ENCODE peak calls at places on chromosomes 6 and 20, in ten cellular contexts. E, O, B, Z, N, T, J, A, W and K are unnamed samples.
A peak's percentile ranks its signal among the peaks of the same experiment; 100 is the strongest.

GRCh38 chr6:68087399-68088133 is 547.5 kb upstream of the ADGRB3 start:
- DNase-seq in Z (no peak), W (no peak), B (peak; percentile 68), J (no peak), E (no peak), N (no peak), A (no peak), T (no peak), O (no peak), K (no peak)

GRCh38 chr6:1028744-1029143 is 283.2 kb upstream of the FOXQ1 start:
- DNase-seq in B (no peak), A (no peak), J (no peak), Z (no peak), T (no peak), W (no peak), N (no peak), E (no peak), O (no peak), K (no peak)

GRCh38 chr6:4402477-4402976 is 267.2 kb upstream of the ECI2 start:
- DNase-seq in E (peak; percentile 66), Z (no peak), N (no peak), A (peak; percentile 59), B (peak; percentile 92), T (no peak), J (no peak), W (no peak), O (no peak), K (no peak)

GRCh38 chr6:164069352-164070022 is 655.0 kb downstream of the QKI start:
- DNase-seq in J (no peak), O (no peak), T (no peak), W (peak; percentile 28), E (no peak), N (no peak), A (peak; percentile 74), Z (no peak), B (peak; percentile 91), K (no peak)

GRCh38 chr20:56551571-56551970 is 18.5 kb downstream of the FAM209B start:
- DNase-seq in Z (no peak), T (no peak), J (no peak), N (no peak), B (no peak), A (no peak), O (no peak), E (no peak), W (no peak), K (no peak)

GRCh38 chr6:18244251-18244650 is 20.1 kb downstream of the DEK start:
- DNase-seq in N (no peak), Z (no peak), E (no peak), O (no peak), B (no peak), W (no peak), J (no peak), A (no peak), T (no peak), K (no peak)

GRCh38 chr20:34794006-34794585 is 31.4 kb downstream of the NCOA6 start:
- DNase-seq in A (no peak), B (no peak), T (no peak), O (no peak), J (no peak), E (no peak), Z (no peak), N (no peak), W (no peak), K (no peak)

GRCh38 chr6:148064406-148065134 is 278.1 kb upstream of the SASH1 start:
- DNase-seq in O (no peak), J (no peak), N (no peak), A (peak; percentile 27), B (peak; percentile 47), T (no peak), W (no peak), E (no peak), Z (no peak), K (no peak)

GRCh38 chr20:3222635-3223600 is 13.6 kb downstream of the ITPA start:
- DNase-seq in B (no peak), E (no peak), A (peak; percentile 78), W (no peak), J (no peak), N (no peak), O (no peak), T (peak; percentile 85), Z (no peak), K (peak; percentile 75)

GRCh38 chr6:93017213-93017612 is 402.1 kb downstream of the EPHA7 start:
- DNase-seq in E (no peak), J (no peak), Z (no peak), N (no peak), B (no peak), W (no peak), O (no peak), A (no peak), T (no peak), K (no peak)

GRCh38 chr20:59938221-59938620 is 1.9 kb downstream of the PPP1R3D start:
- DNase-seq in B (peak; percentile 50), W (no peak), N (no peak), Z (no peak), T (no peak), J (no peak), E (no peak), A (no peak), O (no peak), K (no peak)

GRCh38 chr6:132483779-132484679 is 28.9 kb downstream of the STX7 start:
- DNase-seq in A (no peak), N (no peak), E (no peak), J (peak; percentile 2), B (peak; percentile 83), Z (no peak), O (no peak), T (peak; percentile 43), W (no peak), K (peak; percentile 3)

GRCh38 chr6:156848533-156848932 is 71.4 kb downstream of the ARID1B start:
- DNase-seq in J (no peak), E (no peak), Z (no peak), O (no peak), B (peak; percentile 33), A (peak; percentile 91), W (no peak), T (no peak), N (no peak), K (no peak)

GRCh38 chr6:135901776-135902524 is 50.4 kb downstream of the PDE7B start:
- DNase-seq in J (no peak), B (peak; percentile 95), W (no peak), Z (no peak), A (peak; percentile 50), T (no peak), E (peak; percentile 54), O (no peak), N (no peak), K (no peak)

GRCh38 chr6:5749666-5750215 is 257.0 kb downstream of the NRN1 start:
- DNase-seq in B (no peak), E (no peak), O (no peak), T (no peak), W (no peak), N (no peak), Z (no peak), A (no peak), J (no peak), K (no peak)

GRCh38 chr6:143607168-143607567 is 70.6 kb upstream of the PHACTR2 start:
- DNase-seq in W (no peak), Z (no peak), A (no peak), T (no peak), N (no peak), O (no peak), J (no peak), B (no peak), E (no peak), K (no peak)

GRCh38 chr6:158002951-158003853 is 21.5 kb downstream of the SYNJ2 start:
- DNase-seq in A (peak; percentile 77), J (no peak), O (peak; percentile 11), Z (no peak), E (peak; percentile 94), W (no peak), N (no peak), B (peak; percentile 95), T (no peak), K (no peak)

GRCh38 chr20:63087872-63088680 is 81.3 kb upstream of the BHLHE23 start:
- DNase-seq in B (no peak), Z (no peak), W (no peak), N (no peak), A (peak; percentile 16), J (no peak), O (peak; percentile 43), E (no peak), T (no peak), K (no peak)

GRCh38 chr6:45477785-45478184 is 100.1 kb upstream of the SUPT3H start:
- DNase-seq in T (no peak), N (no peak), J (no peak), A (no peak), B (no peak), W (no peak), Z (no peak), O (no peak), E (no peak), K (no peak)

GRCh38 chr6:120854583-120854982 is 479.7 kb downstream of the TBC1D32 start:
- DNase-seq in O (no peak), T (no peak), N (no peak), Z (no peak), B (no peak), E (no peak), W (no peak), J (no peak), A (no peak), K (no peak)

GRCh38 chr6:44342052-44342451 is 398 bp upstream of the SPATS1 start:
- DNase-seq in A (no peak), O (no peak), Z (no peak), E (no peak), W (no peak), T (no peak), J (no peak), B (no peak), N (no peak), K (no peak)

GRCh38 chr20:18322551-18322950 is 34.2 kb downstream of the ZNF133 start:
- DNase-seq in B (no peak), O (no peak), W (no peak), Z (no peak), E (no peak), N (no peak), J (no peak), T (no peak), A (no peak), K (no peak)

GRCh38 chr6:139330271-139330670 is 38.5 kb upstream of the TXLNB start:
- DNase-seq in N (no peak), O (no peak), A (no peak), E (no peak), B (no peak), J (no peak), T (no peak), Z (no peak), W (no peak), K (no peak)